ENCODE peak calls at places on chromosomes 5 and 9, in four cellular contexts. H is HepG2, U is GM12878, N is H1. M is an unnamed sample.

GRCh38 chr9:91694081-91694870 is 255.8 kb downstream of the ROR2 start:
- DNase-seq in N (no peak), H (no peak), U (no peak), M (no peak)

GRCh38 chr9:126000731-126001580 is 253.8 kb downstream of the PBX3 start:
- DNase-seq in U (no peak), H (no peak), N (no peak), M (no peak)

GRCh38 chr5:68406767-68407232 is 191.2 kb downstream of the PIK3R1 start:
- DNase-seq in H (no peak), N (no peak), U (peak; percentile 26), M (no peak)

GRCh38 chr5:81787843-81788242 is 36.9 kb upstream of the SSBP2 start:
- DNase-seq in U (no peak), N (no peak), H (no peak), M (peak; percentile 25)

GRCh38 chr9:36485647-36486453 is 85.8 kb upstream of the RNF38 start:
- DNase-seq in H (no peak), N (no peak), U (no peak), M (no peak)

GRCh38 chr5:155620819-155621410 is 607.4 kb downstream of the KIF4B start:
- DNase-seq in N (no peak), H (no peak), U (no peak), M (no peak)

GRCh38 chr5:90144625-90145327 is 264.8 kb downstream of the CETN3 start:
- DNase-seq in U (no peak), N (no peak), H (no peak), M (no peak)

GRCh38 chr9:109447329-109448076 is 50.6 kb downstream of the PTPN3 start:
- DNase-seq in N (no peak), H (no peak), U (no peak), M (no peak)

GRCh38 chr5:35804201-35804653 is 52.5 kb upstream of the IL7R start:
- DNase-seq in N (no peak), U (no peak), H (no peak), M (no peak)

GRCh38 chr5:153658151-153658550 is 167.7 kb downstream of the GRIA1 start:
- DNase-seq in U (no peak), N (no peak), H (no peak), M (no peak)

GRCh38 chr9:76880210-76880609 is 25.7 kb downstream of the PRUNE2 start:
- DNase-seq in N (no peak), U (no peak), H (no peak), M (no peak)

GRCh38 chr9:98182069-98182820 is 10.2 kb downstream of the CORO2A start:
- DNase-seq in N (no peak), H (no peak), U (no peak), M (no peak)

GRCh38 chr5:10594591-10595210 is 30.8 kb downstream of the ANKRD33B start:
- DNase-seq in U (no peak), N (no peak), H (no peak), M (no peak)

GRCh38 chr5:44909009-44909408 is 100.3 kb downstream of the MRPS30 start:
- DNase-seq in H (no peak), N (no peak), U (no peak), M (no peak)

GRCh38 chr5:44332360-44332971 is 56.8 kb downstream of the FGF10 start:
- DNase-seq in H (peak; percentile 17), U (no peak), N (no peak), M (peak; percentile 16)

GRCh38 chr9:106862115-106862945 is 636 bp upstream of the ZNF462 start:
- DNase-seq in N (no peak), H (no peak), U (no peak), M (no peak)

GRCh38 chr5:54320256-54320655 is 9.9 kb upstream of the ARL15 start:
- DNase-seq in H (no peak), N (no peak), U (no peak), M (no peak)

GRCh38 chr9:84851935-84852585 is 182.5 kb downstream of the NTRK2 start:
- DNase-seq in N (peak; percentile 54), H (no peak), U (no peak), M (peak; percentile 91)

GRCh38 chr5:31719988-31720387 is 81.1 kb downstream of the PDZD2 start:
- DNase-seq in N (no peak), U (no peak), H (no peak), M (no peak)

GRCh38 chr5:158013939-158014338 is 155.0 kb upstream of the CLINT1 start:
- DNase-seq in N (no peak), U (no peak), H (peak; percentile 7), M (peak; percentile 36)

GRCh38 chr5:1201327-1202025 is at the start of gene SLC6A19:
- DNase-seq in U (no peak), H (no peak), N (no peak), M (no peak)

GRCh38 chr9:116096853-116097252 is 56.7 kb upstream of the PAPPA start:
- DNase-seq in H (no peak), U (no peak), N (no peak), M (no peak)

GRCh38 chr5:131423056-131423455 is 159.2 kb downstream of the CDC42SE2 start:
- DNase-seq in U (no peak), H (peak; percentile 15), N (no peak), M (no peak)

GRCh38 chr9:108436470-108436869 is 419.3 kb downstream of the ACTL7B start:
- DNase-seq in U (no peak), H (no peak), N (no peak), M (no peak)

GRCh38 chr5:78799254-78800017 is 150.9 kb upstream of the LHFPL2 start:
- DNase-seq in U (no peak), H (no peak), N (no peak), M (no peak)

GRCh38 chr9:113431181-113431580 is 20.6 kb downstream of the C9orf43 start:
- DNase-seq in U (no peak), H (no peak), N (no peak), M (no peak)

GRCh38 chr9:108182950-108183381 is 672.8 kb downstream of the ACTL7B start:
- DNase-seq in N (no peak), H (no peak), U (peak; percentile 40), M (no peak)

GRCh38 chr9:111961011-111961410 is 64.4 kb downstream of the UGCG start:
- DNase-seq in U (no peak), N (no peak), H (no peak), M (no peak)

GRCh38 chr9:33222031-33222430 is 17.9 kb upstream of the SPINK4 start:
- DNase-seq in U (no peak), N (no peak), H (no peak), M (no peak)

GRCh38 chr5:9431496-9432258 is 114.2 kb downstream of the SEMA5A start:
- DNase-seq in U (no peak), H (no peak), N (no peak), M (no peak)

GRCh38 chr9:135310134-135310533 is 169.4 kb upstream of the PPP1R26 start:
- DNase-seq in N (no peak), U (no peak), H (no peak), M (no peak)

GRCh38 chr9:70021026-70021571 is 22.5 kb upstream of the MAMDC2 start:
- DNase-seq in U (no peak), N (no peak), H (no peak), M (no peak)

GRCh38 chr5:125890387-125890955 is 532.7 kb upstream of the GRAMD2B start:
- DNase-seq in N (no peak), H (no peak), U (no peak), M (no peak)

GRCh38 chr5:171601266-171601881 is 181.9 kb downstream of the FGF18 start:
- DNase-seq in U (no peak), H (no peak), N (no peak), M (no peak)

GRCh38 chr5:179314606-179315355 is 30.5 kb downstream of the ADAMTS2 start:
- DNase-seq in H (no peak), N (no peak), U (no peak), M (no peak)

GRCh38 chr5:93425102-93425501 is 155.9 kb downstream of the NR2F1-AS1 start:
- DNase-seq in N (no peak), U (no peak), H (no peak), M (no peak)
- TF ChIP-seq SUZ12 in N (no peak), U (no peak), H (no peak), M (no peak)

GRCh38 chr5:55925181-55925580 is 69.6 kb downstream of the IL6ST start:
- DNase-seq in H (no peak), U (no peak), N (no peak), M (no peak)

GRCh38 chr5:55921617-55922016 is 70.5 kb downstream of the IL31RA start:
- DNase-seq in U (no peak), H (no peak), N (no peak), M (no peak)

GRCh38 chr5:55923873-55924500 is 70.8 kb downstream of the IL6ST start:
- DNase-seq in H (no peak), N (no peak), U (no peak), M (no peak)

GRCh38 chr5:55924744-55925143 is 70.0 kb downstream of the IL6ST start:
- DNase-seq in H (no peak), N (no peak), U (no peak), M (no peak)

GRCh38 chr5:55923177-55923872 is 71.4 kb downstream of the IL6ST start:
- DNase-seq in N (no peak), U (no peak), H (no peak), M (no peak)
- H3K4me3 ChIP-seq in N (no peak overlapping the region), U (peak overlapping the region; percentile 49), H (no peak overlapping the region), M (no peak overlapping the region)

GRCh38 chr9:37944671-37945481 is 40.9 kb upstream of the SLC25A51 start:
- DNase-seq in U (no peak), N (peak; percentile 39), H (no peak), M (peak; percentile 66)
- TF ChIP-seq SUZ12 in U (no peak), N (no peak), H (no peak), M (no peak)

GRCh38 chr9:123248630-123249029 is 19.8 kb downstream of the STRBP start:
- DNase-seq in N (no peak), U (no peak), H (no peak), M (no peak)

GRCh38 chr9:123253204-123253603 is 15.2 kb downstream of the STRBP start:
- DNase-seq in N (no peak), H (no peak), U (no peak), M (no peak)

GRCh38 chr9:123250504-123250903 is 17.9 kb downstream of the STRBP start:
- DNase-seq in U (no peak), H (no peak), N (no peak), M (no peak)

GRCh38 chr9:123251324-123251723 is 17.1 kb downstream of the STRBP start:
- DNase-seq in N (no peak), H (peak; percentile 23), U (no peak), M (no peak)

DNA sequence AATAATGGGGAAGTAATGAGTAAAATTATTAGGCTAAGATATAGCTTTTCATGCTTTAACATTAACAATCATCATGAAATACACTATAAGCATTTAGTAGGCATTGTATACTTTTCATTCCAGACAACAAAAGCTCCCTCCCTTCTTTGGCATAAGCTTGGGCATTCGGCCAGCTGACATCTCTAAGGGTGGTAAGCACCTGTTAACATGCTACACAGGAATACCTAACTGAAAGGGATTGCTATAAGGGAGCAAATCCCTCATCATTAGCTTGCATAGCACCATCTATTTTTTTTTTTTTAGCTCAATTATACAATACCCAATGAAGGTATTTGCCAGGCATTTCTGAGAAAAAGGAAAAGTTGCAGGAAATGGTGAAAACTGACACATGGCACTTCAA is 16.6 kb downstream of the STRBP start:
- DNase-seq in N (no peak), U (no peak), H (no peak), M (no peak)
- H3K4me3 ChIP-seq in N (no peak overlapping the region), U (no peak overlapping the region), H (no peak overlapping the region), M (no peak overlapping the region)

GRCh38 chr9:118529624-118530214 is 825.5 kb downstream of the TLR4 start:
- DNase-seq in N (no peak), H (no peak), U (peak; percentile 62), M (no peak)

GRCh38 chr9:118533850-118534249 is 829.6 kb downstream of the TLR4 start:
- DNase-seq in N (no peak), H (no peak), U (no peak), M (no peak)

GRCh38 chr9:118533101-118533500 is 828.9 kb downstream of the TLR4 start:
- DNase-seq in N (no peak), H (no peak), U (no peak), M (no peak)

GRCh38 chr9:118529210-118529609 is 825.0 kb downstream of the TLR4 start:
- DNase-seq in U (no peak), H (no peak), N (no peak), M (no peak)
- TF ChIP-seq SUZ12 in U (no peak), H (no peak), N (no peak), M (no peak)